ENCODE peak calls at places on chromosome 2, in six cellular contexts. B is SK-N-SH, K is H1, S is K562, F is HepG2, N is GM12878. E is an unnamed sample.

GRCh38 chr2:10414000-10414451 is 34.1 kb downstream of the ODC1 start:
- DNase-seq in B (no peak), F (no peak), N (no peak), S (no peak), K (no peak), E (no peak)

GRCh38 chr2:120791243-120791960 is 55.7 kb downstream of the GLI2 start:
- DNase-seq in B (peak), F (no peak), N (no peak), S (no peak), K (no peak), E (no peak)

GRCh38 chr2:97868986-97869721 is 126.6 kb downstream of the TMEM131 start:
- DNase-seq in N (no peak), B (no peak), K (no peak), S (peak), F (peak), E (no peak)

GRCh38 chr2:167832840-167833239 is 414.6 kb downstream of the STK39 start:
- DNase-seq in B (no peak), S (no peak), N (no peak), K (no peak), F (no peak), E (no peak)

GRCh38 chr2:210617732-210618330 is 61.4 kb downstream of the CPS1 start:
- DNase-seq in F (peak), K (no peak), B (peak), S (peak), N (no peak), E (peak)

GRCh38 chr2:72892506-72893173 is 5.4 kb downstream of the SPR start:
- DNase-seq in F (peak), K (no peak), B (peak), N (no peak), S (peak), E (peak)

GRCh38 chr2:204004912-204005311 is 68.3 kb downstream of the ICOS start:
- DNase-seq in F (no peak), N (no peak), S (no peak), B (no peak), K (no peak), E (no peak)

GRCh38 chr2:234500394-234501006 is 3.6 kb upstream of the ARL4C start:
- DNase-seq in F (peak), N (peak), B (peak), K (no peak), S (peak), E (peak)

GRCh38 chr2:190200603-190201002 is 119.0 kb downstream of the HIBCH start:
- DNase-seq in S (no peak), K (no peak), B (no peak), N (no peak), F (no peak), E (no peak)

GRCh38 chr2:55112229-55113016 is 62.2 kb upstream of the RTN4 start:
- DNase-seq in S (peak), F (peak), B (no peak), K (no peak), N (no peak), E (peak)

GRCh38 chr2:161839931-161840330 is 215.7 kb downstream of the SLC4A10 start:
- DNase-seq in B (no peak), N (no peak), K (no peak), F (no peak), S (no peak), E (no peak)

GRCh38 chr2:226971029-226971584 is 135.3 kb downstream of the RHBDD1 start:
- DNase-seq in S (no peak), F (no peak), K (no peak), B (no peak), N (no peak), E (no peak)

GRCh38 chr2:10303634-10304378 is 1.1 kb downstream of the HPCAL1 start:
- DNase-seq in S (peak), F (peak), N (no peak), B (peak), K (no peak), E (peak)

GRCh38 chr2:104703669-104704068 is 150.2 kb upstream of the POU3F3 start:
- DNase-seq in S (no peak), B (no peak), K (no peak), N (no peak), F (no peak), E (no peak)

GRCh38 chr2:94923196-94923595 is 52.0 kb downstream of the TEKT4 start:
- DNase-seq in B (no peak), F (no peak), K (no peak), S (no peak), N (no peak), E (no peak)

GRCh38 chr2:143885461-143885860 is 634.5 kb downstream of the ZEB2 start:
- DNase-seq in S (no peak), N (no peak), B (no peak), K (no peak), F (no peak), E (no peak)

GRCh38 chr2:236517463-236518077 is 52.1 kb upstream of the ACKR3 start:
- DNase-seq in B (no peak), N (no peak), S (no peak), K (no peak), F (no peak), E (no peak)

GRCh38 chr2:147623328-147623727 is 221.5 kb upstream of the ACVR2A start:
- DNase-seq in K (no peak), N (no peak), S (no peak), F (no peak), B (no peak), E (no peak)

GRCh38 chr2:227536445-227536844 is 62.2 kb upstream of the SCYGR2 start:
- DNase-seq in S (peak), B (peak), N (no peak), K (no peak), F (peak), E (no peak)

GRCh38 chr2:174403628-174404027 is 8.1 kb downstream of the SCRN3 start:
- DNase-seq in N (no peak), K (no peak), S (no peak), F (no peak), B (no peak), E (no peak)

GRCh38 chr2:84223191-84223590 is 235.9 kb downstream of the SUCLG1 start:
- DNase-seq in N (no peak), F (no peak), K (no peak), B (no peak), S (no peak), E (no peak)

GRCh38 chr2:106542730-106543359 is 55.7 kb downstream of the CD8B2 start:
- DNase-seq in B (peak), N (peak), K (peak), S (peak), F (peak), E (peak)

GRCh38 chr2:240292622-240293021 is 142.8 kb upstream of the GPC1 start:
- DNase-seq in K (no peak), F (no peak), N (no peak), S (no peak), B (no peak), E (no peak)

GRCh38 chr2:127451981-127452380 is 33.8 kb downstream of the PROC start:
- DNase-seq in B (no peak), S (no peak), F (no peak), N (no peak), K (no peak), E (no peak)

GRCh38 chr2:48874282-48874681 is 118.8 kb upstream of the LHCGR start:
- DNase-seq in F (no peak), S (no peak), K (no peak), N (no peak), B (no peak), E (no peak)

GRCh38 chr2:77270433-77270832 is 251.7 kb downstream of the LRRTM4 start:
- DNase-seq in S (no peak), B (no peak), F (no peak), K (no peak), N (no peak), E (no peak)

GRCh38 chr2:25091265-25091664 is 49.4 kb downstream of the EFR3B start:
- DNase-seq in B (no peak), F (no peak), K (no peak), S (no peak), N (no peak), E (no peak)

GRCh38 chr2:25086070-25086560 is 44.2 kb downstream of the EFR3B start:
- DNase-seq in S (no peak), K (no peak), N (no peak), F (no peak), B (no peak), E (no peak)

GRCh38 chr2:25090801-25091200 is 48.9 kb downstream of the EFR3B start:
- DNase-seq in K (no peak), F (no peak), N (no peak), B (peak), S (no peak), E (no peak)

GRCh38 chr2:25089605-25090424 is 47.9 kb downstream of the EFR3B start:
- DNase-seq in K (no peak), F (no peak), B (no peak), N (no peak), S (no peak), E (no peak)

GRCh38 chr2:25088817-25089485 is 47.1 kb downstream of the EFR3B start:
- DNase-seq in K (no peak), B (no peak), N (no peak), F (no peak), S (no peak), E (no peak)
- TF ChIP-seq CTCF in K (peak), B (no peak), N (no peak), F (no peak), S (no peak), E (no peak)

GRCh38 chr2:124281556-124281955 is 256.5 kb downstream of the CNTNAP5 start:
- DNase-seq in N (no peak), K (no peak), F (no peak), S (no peak), B (no peak), E (no peak)

GRCh38 chr2:124283090-124283489 is 258.0 kb downstream of the CNTNAP5 start:
- DNase-seq in B (no peak), K (no peak), F (no peak), N (no peak), S (no peak), E (no peak)

GRCh38 chr2:124289615-124290014 is 264.5 kb downstream of the CNTNAP5 start:
- DNase-seq in K (no peak), S (no peak), N (no peak), B (no peak), F (no peak), E (no peak)

GRCh38 chr2:124289060-124289459 is 264.0 kb downstream of the CNTNAP5 start:
- DNase-seq in B (no peak), N (no peak), K (no peak), S (no peak), F (no peak), E (no peak)

DNA sequence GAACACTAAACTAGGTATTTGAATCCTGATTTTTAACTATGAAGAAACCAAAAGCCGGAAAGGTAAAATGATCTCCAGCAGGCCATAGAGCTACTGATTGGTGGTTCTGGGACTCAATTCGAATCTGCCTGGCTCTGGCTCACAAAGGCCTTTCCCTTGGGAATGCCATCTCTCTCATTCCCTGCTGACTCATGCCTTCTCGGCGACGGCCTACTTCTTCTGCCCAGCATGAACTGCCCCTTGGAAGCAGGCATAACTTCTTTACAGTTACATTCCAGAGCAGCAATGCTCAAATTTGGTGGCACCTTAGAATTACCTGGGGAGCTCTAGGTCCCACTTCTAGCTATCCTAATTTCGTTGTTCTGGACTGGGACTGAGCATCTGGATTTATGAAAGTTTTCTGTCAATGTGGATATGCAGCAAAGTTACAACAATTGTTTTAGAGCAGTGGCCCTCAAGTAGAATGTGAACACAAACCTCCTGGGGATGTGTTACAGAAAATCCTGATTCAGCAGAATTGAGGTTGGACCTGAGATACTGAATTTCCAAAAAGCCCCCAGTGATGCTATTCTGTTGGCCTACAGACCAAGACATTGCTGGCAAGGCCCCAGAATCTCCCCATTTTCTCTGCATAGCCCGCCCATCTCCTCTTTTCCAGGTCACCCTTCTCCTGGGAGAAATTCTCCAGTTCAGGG is 261.1 kb downstream of the CNTNAP5 start:
- DNase-seq in S (no peak), K (no peak), N (no peak), B (no peak), F (no peak), E (no peak)
- TF ChIP-seq GABPA in S (no peak), K (no peak), N (no peak), B (no peak), F (no peak), E (no peak)

DNA sequence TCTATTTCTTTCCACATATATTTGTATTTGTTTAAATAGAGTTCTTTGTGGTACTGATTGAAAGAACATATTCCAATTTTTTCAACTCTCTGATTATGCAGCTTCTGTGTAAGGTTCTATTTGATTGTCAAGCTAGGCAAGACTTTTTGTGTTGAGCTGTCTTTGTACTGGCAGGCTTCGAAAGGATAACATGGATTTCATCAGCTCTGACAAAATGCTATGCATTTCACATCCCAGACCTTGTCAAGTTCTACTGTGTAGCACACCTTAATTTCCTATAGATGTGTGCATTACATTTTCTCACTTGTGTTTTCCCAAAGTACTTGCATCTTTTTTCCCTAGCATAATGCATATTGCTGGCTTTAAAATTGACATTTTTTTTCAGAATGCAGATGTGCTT is 555.0 kb upstream of the GYPC start:
- DNase-seq in B (no peak), N (no peak), F (no peak), S (no peak), K (no peak), E (no peak)
- TF ChIP-seq POLR2AphosphoS5 in B (no peak), N (no peak), F (no peak), S (no peak), K (no peak), E (no peak)

GRCh38 chr2:35978218-35978617 is 377.4 kb upstream of the CRIM1 start:
- DNase-seq in N (no peak), S (no peak), K (no peak), F (no peak), B (no peak), E (no peak)

GRCh38 chr2:35976611-35977010 is 379.0 kb upstream of the CRIM1 start:
- DNase-seq in B (no peak), S (no peak), F (no peak), N (no peak), K (no peak), E (no peak)

GRCh38 chr2:35973737-35974132 is 381.8 kb upstream of the CRIM1 start:
- DNase-seq in F (peak), S (no peak), B (no peak), N (no peak), K (no peak), E (no peak)

DNA sequence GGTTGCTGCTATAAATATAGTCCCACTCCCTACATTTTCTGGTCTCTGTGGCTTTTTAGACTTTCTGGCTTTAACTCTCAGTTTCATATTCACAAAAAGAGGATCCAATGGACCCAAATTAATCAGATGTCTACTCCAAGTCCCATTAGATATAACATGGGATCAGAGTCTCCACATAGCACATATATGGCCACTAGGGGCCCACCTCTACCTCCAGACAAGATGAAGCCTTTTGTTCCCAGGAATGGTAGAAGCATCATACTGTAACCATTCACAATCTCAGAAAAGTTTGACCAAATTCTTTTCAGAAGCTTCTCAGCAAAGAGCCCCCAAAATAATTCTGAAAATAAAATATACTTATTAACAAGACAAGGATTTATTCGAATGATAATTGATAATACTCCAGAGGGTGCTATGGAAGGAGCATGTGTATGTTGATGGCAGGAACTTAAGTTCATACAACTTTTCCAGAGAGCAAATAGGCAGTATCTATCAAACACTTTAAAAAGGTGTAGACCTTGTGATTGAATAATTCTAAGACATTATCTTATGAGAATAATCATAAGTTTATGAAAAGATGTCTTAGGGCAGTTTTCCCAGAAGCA is 382.3 kb upstream of the CRIM1 start:
- DNase-seq in K (no peak), B (peak), N (no peak), F (peak), S (no peak), E (peak)
- TF ChIP-seq CTCF in K (no peak), B (peak), N (peak), F (peak), S (no peak), E (peak)

E was measured in HL-60.